ENCODE peak calls at places on chromosome 12, in five cellular contexts. N, P, M, E and F are unnamed samples. For H3K4me1 and H3K27me3, the result is how much of the 10 kb centered on the place peaks cover.

GRCh38 chr12:48917857-48918537 is 7.3 kb downstream of the FKBP11 start:
- DNase-seq in N (no peak), P (peak), M (peak), E (no peak), F (no peak)

GRCh38 chr12:119006749-119007148 is 25.4 kb downstream of the SRRM4 start:
- DNase-seq in N (no peak), P (no peak), M (no peak), E (no peak), F (no peak)

GRCh38 chr12:92628476-92628875 is 74.3 kb upstream of the PLEKHG7 start:
- DNase-seq in N (no peak), P (no peak), M (no peak), E (no peak), F (no peak)

GRCh38 chr12:28063355-28063885 is 90.9 kb upstream of the PTHLH start:
- DNase-seq in N (no peak), P (no peak), M (no peak), E (no peak), F (no peak)

GRCh38 chr12:17016116-17016864 is 410.3 kb upstream of the LMO3 start:
- DNase-seq in N (no peak), P (no peak), M (no peak), E (no peak), F (peak)

GRCh38 chr12:32281098-32281497 is 118.3 kb upstream of the FGD4 start:
- DNase-seq in N (no peak), P (no peak), M (no peak), E (no peak), F (no peak)

GRCh38 chr12:117875652-117876491 is 92.9 kb downstream of the KSR2 start:
- DNase-seq in N (no peak), P (no peak), M (peak), E (no peak), F (no peak)

GRCh38 chr12:48198619-48198973 is 4.5 kb downstream of the OR10AD1 start:
- DNase-seq in N (peak), P (peak), M (peak), E (peak), F (no peak)

GRCh38 chr12:121719926-121720414 is 7.4 kb downstream of the TMEM120B start:
- DNase-seq in N (no peak), P (no peak), M (no peak), E (no peak), F (peak)

GRCh38 chr12:2074792-2075191 is 22.0 kb downstream of the CACNA1C start:
- DNase-seq in N (no peak), P (no peak), M (no peak), E (no peak), F (no peak)

GRCh38 chr12:108457006-108457733 is 57.9 kb upstream of the FICD start:
- DNase-seq in N (no peak), P (peak), M (no peak), E (no peak), F (peak)

GRCh38 chr12:97046901-97047300 is 139.8 kb downstream of the NEDD1 start:
- DNase-seq in N (no peak), P (no peak), M (no peak), E (no peak), F (no peak)

GRCh38 chr12:14942532-14942931 is 4.2 kb upstream of the ERP27 start:
- DNase-seq in N (no peak), P (no peak), M (no peak), E (no peak), F (no peak)

GRCh38 chr12:83537428-83538053 is 850.8 kb downstream of the TMTC2 start:
- DNase-seq in N (no peak), P (no peak), M (no peak), E (no peak), F (no peak)

GRCh38 chr12:94208433-94208921 is 60.1 kb downstream of the PLXNC1 start:
- DNase-seq in N (no peak), P (no peak), M (no peak), E (no peak), F (no peak)

GRCh38 chr12:3885179-3886094 is 12.2 kb upstream of the PARP11 start:
- DNase-seq in N (no peak), P (peak), M (peak), E (no peak), F (no peak)

GRCh38 chr12:72471806-72472205 is 199.6 kb downstream of the TRHDE start:
- DNase-seq in N (no peak), P (no peak), M (no peak), E (no peak), F (no peak)

GRCh38 chr12:105067511-105068031 is 16.7 kb downstream of the ALDH1L2 start:
- DNase-seq in N (no peak), P (no peak), M (no peak), E (no peak), F (no peak)

GRCh38 chr12:41202051-41202450 is 13.9 kb downstream of the PDZRN4 start:
- DNase-seq in N (no peak), P (no peak), M (no peak), E (no peak), F (no peak)

GRCh38 chr12:53073881-53074280 is 5.3 kb downstream of the SPRYD3 start:
- DNase-seq in N (no peak), P (no peak), M (no peak), E (peak), F (no peak)

GRCh38 chr12:127761880-127762279 is 505.1 kb upstream of the TMEM132C start:
- DNase-seq in N (no peak), P (no peak), M (no peak), E (no peak), F (no peak)

GRCh38 chr12:114774181-114774580 is 90.2 kb upstream of the TBX3 start:
- DNase-seq in N (no peak), P (no peak), M (no peak), E (no peak), F (no peak)

GRCh38 chr12:6084969-6085450 is 39.5 kb downstream of the VWF start:
- DNase-seq in N (no peak), P (no peak), M (no peak), E (no peak), F (no peak)
- H3K4me1 ChIP-seq in N (under half), P (under half), M (under half), E (under half), F (under half)

GRCh38 chr12:538731-539539 is 79.2 kb downstream of the B4GALNT3 start:
- DNase-seq in N (peak), P (peak), M (peak), E (no peak), F (peak)
- H3K27ac ChIP-seq in N (peak), P (no peak), M (no peak), E (no peak), F (peak)

GRCh38 chr12:132373967-132374820 is 44.8 kb upstream of the GALNT9 start:
- DNase-seq in N (no peak), P (no peak), M (no peak), E (no peak), F (no peak)
- H3K27me3 ChIP-seq in N (under half), P (under half), M (under half), E (under half), F (under half)

DNA sequence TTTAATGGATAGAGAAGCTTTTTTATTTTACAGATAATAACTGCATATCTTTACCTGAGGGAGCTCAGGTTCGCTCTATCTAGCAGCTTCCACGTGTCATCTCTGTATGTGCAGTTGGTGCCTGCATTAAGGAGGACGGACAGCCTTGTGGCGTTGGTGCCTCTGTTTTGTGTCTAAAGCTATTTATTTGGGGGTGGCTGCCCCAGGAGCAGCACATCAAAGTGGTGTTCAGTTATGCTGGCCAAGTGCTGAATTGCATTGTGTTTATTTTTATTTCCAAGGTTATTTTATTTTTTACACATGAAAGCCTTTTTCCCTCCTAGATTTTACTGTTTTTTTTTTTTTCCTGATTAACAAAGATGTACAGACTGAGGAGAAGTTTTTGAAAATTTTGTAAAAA is 59.7 kb downstream of the RASSF3 start:
- DNase-seq in N (no peak), P (no peak), M (no peak), E (no peak), F (no peak)
- H3K4me1 ChIP-seq in N (half or more), P (half or more), M (half or more), E (half or more), F (under half)

GRCh38 chr12:69464433-69464832 is 5.8 kb upstream of the FRS2 start:
- DNase-seq in N (no peak), P (no peak), M (no peak), E (no peak), F (no peak)

GRCh38 chr12:69467400-69467799 is 2.8 kb upstream of the FRS2 start:
- DNase-seq in N (no peak), P (no peak), M (no peak), E (no peak), F (no peak)

GRCh38 chr12:69468237-69469026 is 1.8 kb upstream of the FRS2 start:
- DNase-seq in N (no peak), P (no peak), M (no peak), E (no peak), F (peak)

GRCh38 chr12:69469854-69470188 is 367 bp upstream of the FRS2 start:
- DNase-seq in N (no peak), P (no peak), M (no peak), E (no peak), F (no peak)

DNA sequence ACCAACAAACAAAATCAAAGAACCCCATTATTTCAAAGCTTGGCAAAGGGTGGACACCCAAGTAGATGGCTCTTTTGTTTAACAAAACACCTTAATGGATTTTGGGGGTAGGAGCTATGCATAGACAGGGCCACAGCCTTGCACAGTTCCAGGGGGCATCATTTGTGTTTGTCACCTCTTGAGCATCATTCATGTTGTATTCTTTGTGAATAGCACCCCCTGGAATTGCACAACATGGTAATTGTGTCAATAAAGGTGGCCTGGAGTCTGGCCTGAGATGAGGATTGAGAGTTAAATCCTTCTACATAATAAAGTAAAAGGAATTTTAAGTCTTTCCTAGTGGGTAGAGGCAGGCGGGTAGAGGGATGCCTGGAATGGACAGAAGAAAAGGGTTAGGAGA is 3.3 kb upstream of the FRS2 start:
- DNase-seq in N (no peak), P (no peak), M (no peak), E (no peak), F (no peak)
- H3K27ac ChIP-seq in N (no peak), P (no peak), M (no peak), E (no peak), F (no peak)

DNA sequence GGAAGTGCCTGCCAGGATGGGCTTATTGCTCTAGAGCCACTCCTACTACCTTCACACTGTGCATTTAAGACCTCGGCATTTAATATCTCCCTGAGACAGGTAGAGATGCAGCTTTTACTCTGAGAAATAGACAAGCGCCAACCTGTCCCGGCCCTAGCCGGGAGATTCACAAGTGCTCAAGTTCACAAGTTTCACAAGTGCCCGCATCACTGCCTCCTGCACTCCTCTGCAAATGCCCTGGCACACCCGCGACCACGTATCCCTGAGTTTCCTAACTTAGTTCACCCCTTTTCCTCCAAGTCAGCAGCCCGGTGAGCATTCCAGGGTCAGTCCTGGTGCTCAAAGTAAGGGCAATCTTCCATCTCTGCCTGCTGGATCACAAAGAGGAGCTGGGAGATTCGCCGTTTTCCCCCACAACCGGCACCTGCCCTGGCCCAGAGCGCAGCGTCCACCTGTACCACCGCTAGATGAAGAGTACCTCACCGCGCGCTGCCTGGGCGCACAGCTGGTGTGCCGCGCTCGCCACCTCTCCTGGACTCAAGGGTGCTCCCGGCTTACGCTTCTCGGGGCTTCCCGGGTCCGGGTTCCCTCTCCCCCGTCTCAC is 5.0 kb upstream of the SLC38A4 start:
- DNase-seq in N (no peak), P (no peak), M (no peak), E (no peak), F (peak)
- H3K27me3 ChIP-seq in N (under half), P (under half), M (under half), E (under half), F (under half)